ENCODE peak calls at places on chromosomes 4 and X, in ten cellular contexts. One of them, this sample, is unnamed.

GRCh38 chr4:55080174-55080865 is 45.1 kb downstream of the KDR start:
- DNase-seq in ovary: no peak
- DNase-seq in tibial nerve: no peak
- DNase-seq in IMR-90: no peak
- DNase-seq in suprapubic skin: no peak
- DNase-seq in HepG2: no peak
- DNase-seq in thyroid gland: no peak
- DNase-seq in adrenal gland: no peak
- DNase-seq in breast epithelium: no peak
- DNase-seq in Peyer's patch: no peak
- DNase-seq in this sample: no peak

GRCh38 chr4:45033676-45034410 is 307.5 kb upstream of the GNPDA2 start:
- DNase-seq in thyroid gland: no peak
- DNase-seq in HepG2: no peak
- DNase-seq in ovary: no peak
- DNase-seq in breast epithelium: no peak
- DNase-seq in IMR-90: no peak
- DNase-seq in Peyer's patch: no peak
- DNase-seq in adrenal gland: no peak
- DNase-seq in tibial nerve: no peak
- DNase-seq in suprapubic skin: no peak
- DNase-seq in this sample: peak; percentile 41

GRCh38 chr4:141427726-141428296 is 207.1 kb downstream of the ZNF330 start:
- DNase-seq in adrenal gland: no peak
- DNase-seq in ovary: no peak
- DNase-seq in Peyer's patch: no peak
- DNase-seq in breast epithelium: no peak
- DNase-seq in HepG2: no peak
- DNase-seq in thyroid gland: no peak
- DNase-seq in IMR-90: peak; percentile 47
- DNase-seq in suprapubic skin: no peak
- DNase-seq in tibial nerve: no peak
- DNase-seq in this sample: no peak

GRCh38 chr4:818106-818921 is 7.6 kb downstream of the CPLX1 start:
- DNase-seq in adrenal gland: no peak
- DNase-seq in HepG2: no peak
- DNase-seq in ovary: no peak
- DNase-seq in thyroid gland: no peak
- DNase-seq in breast epithelium: no peak
- DNase-seq in tibial nerve: no peak
- DNase-seq in suprapubic skin: no peak
- DNase-seq in Peyer's patch: no peak
- DNase-seq in IMR-90: no peak
- DNase-seq in this sample: peak; percentile 8

GRCh38 chr4:112082954-112083586 is 62.2 kb upstream of the FAM241A start:
- DNase-seq in suprapubic skin: no peak
- DNase-seq in tibial nerve: no peak
- DNase-seq in HepG2: peak; percentile 86
- DNase-seq in IMR-90: peak; percentile 82
- DNase-seq in ovary: no peak
- DNase-seq in Peyer's patch: no peak
- DNase-seq in thyroid gland: no peak
- DNase-seq in breast epithelium: no peak
- DNase-seq in adrenal gland: no peak
- DNase-seq in this sample: no peak

GRCh38 chr4:100823993-100824323 is 306.1 kb upstream of the EMCN start:
- DNase-seq in adrenal gland: no peak
- DNase-seq in breast epithelium: no peak
- DNase-seq in Peyer's patch: no peak
- DNase-seq in HepG2: no peak
- DNase-seq in IMR-90: no peak
- DNase-seq in thyroid gland: no peak
- DNase-seq in suprapubic skin: no peak
- DNase-seq in ovary: no peak
- DNase-seq in tibial nerve: no peak
- DNase-seq in this sample: no peak

GRCh38 chrX:117936162-117936561 is 180.4 kb downstream of the KLHL13 start:
- DNase-seq in thyroid gland: no peak
- DNase-seq in suprapubic skin: no peak
- DNase-seq in tibial nerve: no peak
- DNase-seq in Peyer's patch: no peak
- DNase-seq in breast epithelium: no peak
- DNase-seq in adrenal gland: no peak
- DNase-seq in HepG2: no peak
- DNase-seq in ovary: no peak
- DNase-seq in IMR-90: no peak
- DNase-seq in this sample: no peak

GRCh38 chr4:58042176-58042575 is 932.0 kb upstream of the IGFBP7 start:
- DNase-seq in HepG2: no peak
- DNase-seq in breast epithelium: no peak
- DNase-seq in tibial nerve: no peak
- DNase-seq in adrenal gland: no peak
- DNase-seq in Peyer's patch: no peak
- DNase-seq in ovary: no peak
- DNase-seq in thyroid gland: no peak
- DNase-seq in suprapubic skin: no peak
- DNase-seq in IMR-90: no peak
- DNase-seq in this sample: no peak

GRCh38 chr4:83699358-83699757 is 163.4 kb downstream of the GPAT3 start:
- DNase-seq in adrenal gland: no peak
- DNase-seq in HepG2: no peak
- DNase-seq in Peyer's patch: no peak
- DNase-seq in tibial nerve: no peak
- DNase-seq in suprapubic skin: no peak
- DNase-seq in thyroid gland: no peak
- DNase-seq in breast epithelium: no peak
- DNase-seq in ovary: no peak
- DNase-seq in IMR-90: no peak
- DNase-seq in this sample: no peak

GRCh38 chrX:134172588-134173259 is 64.3 kb upstream of the CCDC160 start:
- DNase-seq in HepG2: no peak
- DNase-seq in ovary: peak; percentile 17
- DNase-seq in Peyer's patch: peak; percentile 35
- DNase-seq in adrenal gland: peak; percentile 25
- DNase-seq in suprapubic skin: no peak
- DNase-seq in breast epithelium: no peak
- DNase-seq in tibial nerve: no peak
- DNase-seq in thyroid gland: peak; percentile 13
- DNase-seq in IMR-90: no peak
- DNase-seq in this sample: peak; percentile 25

GRCh38 chrX:56762707-56763555 is 33.9 kb downstream of the NBDY start:
- DNase-seq in Peyer's patch: peak; percentile 15
- DNase-seq in suprapubic skin: no peak
- DNase-seq in thyroid gland: no peak
- DNase-seq in tibial nerve: no peak
- DNase-seq in breast epithelium: no peak
- DNase-seq in adrenal gland: no peak
- DNase-seq in HepG2: no peak
- DNase-seq in IMR-90: no peak
- DNase-seq in ovary: no peak
- DNase-seq in this sample: no peak

GRCh38 chrX:56763556-56764152 is 34.6 kb downstream of the NBDY start:
- DNase-seq in breast epithelium: peak; percentile 83
- DNase-seq in suprapubic skin: no peak
- DNase-seq in adrenal gland: peak; percentile 87
- DNase-seq in IMR-90: peak; percentile 75
- DNase-seq in Peyer's patch: peak; percentile 77
- DNase-seq in thyroid gland: no peak
- DNase-seq in HepG2: peak; percentile 15
- DNase-seq in ovary: peak; percentile 82
- DNase-seq in tibial nerve: no peak
- DNase-seq in this sample: no peak

GRCh38 chrX:56764153-56764974 is 35.3 kb downstream of the NBDY start:
- DNase-seq in adrenal gland: peak; percentile 89
- DNase-seq in Peyer's patch: peak; percentile 77
- DNase-seq in suprapubic skin: no peak
- DNase-seq in tibial nerve: no peak
- DNase-seq in breast epithelium: peak; percentile 76
- DNase-seq in thyroid gland: peak; percentile 53
- DNase-seq in HepG2: peak; percentile 48
- DNase-seq in ovary: peak; percentile 80
- DNase-seq in IMR-90: peak; percentile 87
- DNase-seq in this sample: peak; percentile 80

GRCh38 chrX:56761167-56761566 is 32.1 kb downstream of the NBDY start:
- DNase-seq in ovary: no peak
- DNase-seq in adrenal gland: no peak
- DNase-seq in Peyer's patch: no peak
- DNase-seq in suprapubic skin: no peak
- DNase-seq in thyroid gland: no peak
- DNase-seq in HepG2: no peak
- DNase-seq in tibial nerve: no peak
- DNase-seq in breast epithelium: no peak
- DNase-seq in IMR-90: no peak
- DNase-seq in this sample: no peak

GRCh38 chrX:56762220-56762619 is 33.2 kb downstream of the NBDY start:
- DNase-seq in HepG2: no peak
- DNase-seq in breast epithelium: no peak
- DNase-seq in ovary: no peak
- DNase-seq in tibial nerve: no peak
- DNase-seq in Peyer's patch: peak; percentile 17
- DNase-seq in thyroid gland: no peak
- DNase-seq in suprapubic skin: no peak
- DNase-seq in IMR-90: no peak
- DNase-seq in adrenal gland: no peak
- DNase-seq in this sample: no peak
- H3K27ac ChIP-seq in HepG2: no peak overlapping the region
- H3K27ac ChIP-seq in breast epithelium: no peak overlapping the region
- H3K27ac ChIP-seq in ovary: no peak overlapping the region
- H3K27ac ChIP-seq in tibial nerve: no peak overlapping the region
- H3K27ac ChIP-seq in Peyer's patch: no peak overlapping the region
- H3K27ac ChIP-seq in thyroid gland: no peak overlapping the region
- H3K27ac ChIP-seq in suprapubic skin: no peak overlapping the region
- H3K27ac ChIP-seq in IMR-90: no peak overlapping the region
- H3K27ac ChIP-seq in adrenal gland: no peak overlapping the region
- H3K27ac ChIP-seq in this sample: no peak overlapping the region

DNA sequence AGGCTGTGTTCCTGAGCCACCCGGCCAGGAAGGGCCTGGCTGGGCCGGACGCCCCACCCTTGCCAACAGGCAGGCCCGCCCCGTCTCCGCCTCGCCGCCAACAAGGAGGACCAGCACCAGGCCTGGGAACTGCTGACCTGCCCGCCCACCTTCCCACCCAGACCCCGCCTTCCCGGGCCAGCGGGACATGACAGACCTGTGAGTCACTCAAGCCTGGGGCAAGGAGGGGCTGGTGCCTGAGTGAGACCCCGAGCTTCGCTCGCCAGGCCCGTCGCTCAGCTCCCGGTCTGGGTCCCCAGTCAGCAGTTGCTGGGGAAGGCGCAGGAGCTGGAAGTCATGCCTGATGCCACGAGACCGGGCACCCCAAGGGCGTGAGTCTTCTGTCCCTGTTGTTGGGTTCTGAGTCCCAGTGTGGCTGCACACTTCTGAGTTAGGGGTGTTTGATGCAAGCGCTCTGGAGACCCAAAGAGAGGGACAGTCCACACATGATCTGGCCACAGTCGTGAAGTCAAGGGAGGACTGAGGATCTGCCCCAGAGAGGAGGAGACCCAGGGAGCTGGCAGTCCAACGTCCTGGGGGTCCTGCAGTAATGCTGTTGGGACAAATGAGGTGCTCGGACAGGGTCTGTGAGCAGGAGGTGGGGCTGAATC is at the start of gene DNASE1L1:
- DNase-seq in Peyer's patch: peak; percentile 55
- DNase-seq in breast epithelium: peak; percentile 55
- DNase-seq in HepG2: peak; percentile 83
- DNase-seq in adrenal gland: peak; percentile 79
- DNase-seq in suprapubic skin: peak; percentile 90
- DNase-seq in ovary: no peak
- DNase-seq in IMR-90: peak; percentile 87
- DNase-seq in thyroid gland: peak; percentile 73
- DNase-seq in tibial nerve: peak; percentile 52
- DNase-seq in this sample: peak; percentile 83
- TF ChIP-seq POLR2A in Peyer's patch: peak; percentile 45
- TF ChIP-seq POLR2A in breast epithelium: no peak
- TF ChIP-seq POLR2A in HepG2: no peak
- TF ChIP-seq POLR2A in adrenal gland: no peak
- TF ChIP-seq POLR2A in suprapubic skin: no peak
- TF ChIP-seq POLR2A in ovary: no peak
- TF ChIP-seq POLR2A in IMR-90: peak; percentile 33
- TF ChIP-seq POLR2A in thyroid gland: no peak
- TF ChIP-seq POLR2A in tibial nerve: no peak
- TF ChIP-seq POLR2A in this sample: no peak

GRCh38 chr4:3514806-3515421 is 17.3 kb downstream of the LRPAP1 start:
- DNase-seq in HepG2: no peak
- DNase-seq in Peyer's patch: no peak
- DNase-seq in breast epithelium: peak; percentile 37
- DNase-seq in tibial nerve: no peak
- DNase-seq in IMR-90: no peak
- DNase-seq in thyroid gland: no peak
- DNase-seq in adrenal gland: no peak
- DNase-seq in suprapubic skin: no peak
- DNase-seq in ovary: no peak
- DNase-seq in this sample: peak; percentile 64
- TF ChIP-seq CTCF in HepG2: peak; percentile 56
- TF ChIP-seq CTCF in Peyer's patch: no peak
- TF ChIP-seq CTCF in breast epithelium: peak; percentile 27
- TF ChIP-seq CTCF in tibial nerve: no peak
- TF ChIP-seq CTCF in IMR-90: no peak
- TF ChIP-seq CTCF in thyroid gland: no peak
- TF ChIP-seq CTCF in adrenal gland: no peak
- TF ChIP-seq CTCF in suprapubic skin: no peak
- TF ChIP-seq CTCF in ovary: no peak
- TF ChIP-seq CTCF in this sample: peak; percentile 29

GRCh38 chr4:4859010-4859798 is at the start of gene MSX1:
- DNase-seq in IMR-90: peak; percentile 75
- DNase-seq in Peyer's patch: peak; percentile 40
- DNase-seq in HepG2: peak; percentile 81
- DNase-seq in breast epithelium: peak; percentile 59
- DNase-seq in adrenal gland: peak; percentile 90
- DNase-seq in ovary: peak; percentile 81
- DNase-seq in suprapubic skin: peak; percentile 94
- DNase-seq in thyroid gland: peak; percentile 90
- DNase-seq in tibial nerve: peak; percentile 74
- DNase-seq in this sample: peak; percentile 89

GRCh38 chr4:4860803-4861591 is 1.5 kb downstream of the MSX1 start:
- DNase-seq in tibial nerve: no peak
- DNase-seq in thyroid gland: no peak
- DNase-seq in HepG2: peak; percentile 29
- DNase-seq in breast epithelium: no peak
- DNase-seq in Peyer's patch: no peak
- DNase-seq in suprapubic skin: no peak
- DNase-seq in ovary: no peak
- DNase-seq in IMR-90: peak; percentile 32
- DNase-seq in adrenal gland: no peak
- DNase-seq in this sample: peak; percentile 50

GRCh38 chr4:4861592-4862551 is 2.4 kb downstream of the MSX1 start:
- DNase-seq in thyroid gland: no peak
- DNase-seq in tibial nerve: no peak
- DNase-seq in IMR-90: no peak
- DNase-seq in Peyer's patch: no peak
- DNase-seq in HepG2: no peak
- DNase-seq in ovary: no peak
- DNase-seq in suprapubic skin: no peak
- DNase-seq in breast epithelium: no peak
- DNase-seq in adrenal gland: no peak
- DNase-seq in this sample: no peak

GRCh38 chr4:4859799-4860380 is 425 bp downstream of the MSX1 start:
- DNase-seq in suprapubic skin: no peak
- DNase-seq in Peyer's patch: no peak
- DNase-seq in ovary: no peak
- DNase-seq in HepG2: no peak
- DNase-seq in tibial nerve: no peak
- DNase-seq in IMR-90: no peak
- DNase-seq in adrenal gland: peak; percentile 37
- DNase-seq in breast epithelium: no peak
- DNase-seq in thyroid gland: no peak
- DNase-seq in this sample: peak; percentile 30

GRCh38 chr4:4860381-4860802 is 927 bp downstream of the MSX1 start:
- DNase-seq in breast epithelium: no peak
- DNase-seq in Peyer's patch: no peak
- DNase-seq in IMR-90: peak; percentile 35
- DNase-seq in adrenal gland: no peak
- DNase-seq in suprapubic skin: no peak
- DNase-seq in HepG2: peak; percentile 24
- DNase-seq in thyroid gland: no peak
- DNase-seq in tibial nerve: no peak
- DNase-seq in ovary: no peak
- DNase-seq in this sample: no peak
- H3K27ac ChIP-seq in breast epithelium: no peak overlapping the region
- H3K27ac ChIP-seq in Peyer's patch: no peak overlapping the region
- H3K27ac ChIP-seq in IMR-90: no peak overlapping the region
- H3K27ac ChIP-seq in adrenal gland: no peak overlapping the region
- H3K27ac ChIP-seq in suprapubic skin: peak overlapping the region; percentile 85
- H3K27ac ChIP-seq in HepG2: peak overlapping the region; percentile 78
- H3K27ac ChIP-seq in thyroid gland: peak overlapping the region; percentile 9
- H3K27ac ChIP-seq in tibial nerve: peak overlapping the region; percentile 20
- H3K27ac ChIP-seq in ovary: no peak overlapping the region
- H3K27ac ChIP-seq in this sample: peak overlapping the region; percentile 48